ENCODE peak calls at places on chromosomes 12 and 14, in seven cellular contexts. C is epithelial cell of esophagus, Y is cardiac fibroblast, L is body of pancreas, U is fibroblast of mammary gland, B is IMR-90, X is retinal pigment epithelial cell. R is an unnamed sample.

GRCh38 chr12:47802312-47802711 is 17.4 kb downstream of the HDAC7 start:
- DNase-seq in Y (no peak), X (no peak), U (no peak), L (no peak), C (no peak), B (no peak), R (no peak)

GRCh38 chr12:101527682-101528081 is 52.5 kb downstream of the SPIC start:
- DNase-seq in U (no peak), B (no peak), C (no peak), Y (no peak), L (no peak), X (no peak), R (no peak)

GRCh38 chr14:68239988-68240387 is 420.4 kb downstream of the RAD51B start:
- DNase-seq in U (no peak), Y (no peak), X (no peak), C (no peak), B (no peak), L (peak), R (no peak)

GRCh38 chr12:129550353-129550752 is 353.5 kb downstream of the TMEM132D start:
- DNase-seq in L (peak), U (no peak), B (no peak), Y (no peak), C (no peak), X (no peak), R (no peak)

GRCh38 chr12:25894759-25895158 is 63.7 kb upstream of the RASSF8 start:
- DNase-seq in C (no peak), Y (no peak), B (no peak), X (no peak), L (no peak), U (no peak), R (no peak)

GRCh38 chr14:80212025-80212402 is 710 bp upstream of the DIO2 start:
- DNase-seq in Y (peak), U (peak), C (peak), X (peak), B (peak), L (no peak), R (peak)

GRCh38 chr12:131753757-131754156 is 42.9 kb downstream of the SFSWAP start:
- DNase-seq in X (no peak), Y (no peak), C (no peak), L (no peak), U (no peak), B (no peak), R (no peak)

GRCh38 chr12:82057770-82058169 is 298.6 kb upstream of the PPFIA2 start:
- DNase-seq in X (no peak), L (no peak), U (no peak), C (peak), Y (no peak), B (no peak), R (no peak)

GRCh38 chr12:132711169-132711843 is 664 bp downstream of the PGAM5 start:
- DNase-seq in Y (peak), L (no peak), C (peak), B (peak), U (no peak), X (no peak), R (no peak)

GRCh38 chr12:113407931-113408585 is 4.4 kb upstream of the SDS start:
- DNase-seq in B (peak), L (no peak), C (no peak), Y (peak), U (peak), X (no peak), R (peak)

GRCh38 chr12:91920276-91920675 is 225.4 kb downstream of the BTG1 start:
- DNase-seq in L (no peak), Y (peak), U (peak), B (peak), X (peak), C (peak), R (peak)

GRCh38 chr12:105278043-105278697 is 42.2 kb upstream of the APPL2 start:
- DNase-seq in U (peak), B (peak), L (peak), X (no peak), Y (peak), C (no peak), R (no peak)

GRCh38 chr12:21983102-21983501 is 41.9 kb upstream of the ABCC9 start:
- DNase-seq in U (no peak), L (no peak), B (peak), X (no peak), C (no peak), Y (no peak), R (no peak)

GRCh38 chr12:65949009-65949623 is 124.8 kb downstream of the HMGA2 start:
- DNase-seq in U (no peak), B (no peak), C (no peak), L (no peak), X (no peak), Y (no peak), R (no peak)

GRCh38 chr12:55686366-55687010 is 21.2 kb downstream of the ITGA7 start:
- DNase-seq in L (no peak), X (no peak), B (no peak), C (no peak), U (no peak), Y (no peak), R (no peak)

GRCh38 chr12:9900930-9901329 is 19.6 kb downstream of the KLRF2 start:
- DNase-seq in L (no peak), X (no peak), B (no peak), C (no peak), U (no peak), Y (no peak), R (no peak)

GRCh38 chr14:72049462-72049861 is 117.2 kb downstream of the RGS6 start:
- DNase-seq in U (no peak), L (no peak), X (no peak), Y (no peak), C (peak), B (no peak), R (no peak)

GRCh38 chr12:69415471-69416275 is 54.5 kb upstream of the FRS2 start:
- DNase-seq in B (peak), L (peak), Y (peak), C (peak), U (peak), X (peak), R (peak)

GRCh38 chr12:122995503-122996187 is 15.2 kb downstream of the ARL6IP4 start:
- DNase-seq in X (no peak), Y (no peak), L (peak), B (no peak), U (peak), C (no peak), R (no peak)

GRCh38 chr12:18239561-18239960 is 21.8 kb upstream of the PIK3C2G start:
- DNase-seq in Y (peak), X (no peak), C (peak), U (no peak), B (no peak), L (no peak), R (no peak)

GRCh38 chr12:126772171-126772864 is 1494.7 kb upstream of the TMEM132C start:
- DNase-seq in X (no peak), L (peak), B (peak), U (peak), Y (peak), C (peak), R (no peak)

GRCh38 chr12:46452061-46452615 is 79.6 kb upstream of the SLC38A2 start:
- DNase-seq in B (peak), Y (peak), U (peak), C (peak), X (no peak), L (no peak), R (no peak)

GRCh38 chr12:121568971-121569808 is 11.6 kb downstream of the KDM2B start:
- DNase-seq in U (peak), X (no peak), C (no peak), Y (peak), L (no peak), B (peak), R (no peak)

GRCh38 chr14:90198541-90198940 is 57.8 kb upstream of the PSMC1 start:
- DNase-seq in B (no peak), U (no peak), X (no peak), L (no peak), C (no peak), Y (no peak), R (no peak)

GRCh38 chr14:90191585-90191984 is 64.8 kb upstream of the PSMC1 start:
- DNase-seq in B (no peak), X (no peak), U (no peak), C (no peak), Y (no peak), L (no peak), R (no peak)

GRCh38 chr14:90191154-90191553 is 65.2 kb upstream of the PSMC1 start:
- DNase-seq in C (no peak), Y (no peak), L (no peak), B (no peak), U (no peak), X (no peak), R (no peak)

GRCh38 chr14:90194706-90195105 is 61.6 kb upstream of the PSMC1 start:
- DNase-seq in X (no peak), B (no peak), L (no peak), U (no peak), Y (no peak), C (peak), R (no peak)

DNA sequence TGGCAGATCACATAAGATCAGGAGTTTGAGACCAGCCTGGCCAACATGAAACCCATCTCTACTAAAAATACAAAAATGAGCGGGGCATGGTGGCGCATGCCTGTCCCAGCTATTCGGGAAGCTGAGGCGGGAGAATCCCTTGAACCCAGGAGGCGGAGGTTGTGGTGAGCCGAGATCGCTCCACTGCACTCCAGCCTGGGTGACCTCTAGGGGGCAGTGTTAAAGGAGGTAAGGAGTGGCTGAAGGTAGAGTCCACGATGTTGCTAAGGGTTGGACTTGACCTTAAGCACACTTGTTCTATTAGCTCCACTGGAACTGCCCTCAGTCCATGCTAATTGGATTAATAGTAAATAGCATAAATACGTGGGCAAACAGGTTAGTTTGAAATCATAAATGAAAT is 62.4 kb upstream of the PSMC1 start:
- DNase-seq in U (no peak), C (no peak), L (no peak), B (no peak), Y (no peak), X (no peak), R (no peak)
- TF ChIP-seq CTCF in U (peak), C (no peak), L (no peak), B (peak), Y (peak), X (peak), R (no peak)

DNA sequence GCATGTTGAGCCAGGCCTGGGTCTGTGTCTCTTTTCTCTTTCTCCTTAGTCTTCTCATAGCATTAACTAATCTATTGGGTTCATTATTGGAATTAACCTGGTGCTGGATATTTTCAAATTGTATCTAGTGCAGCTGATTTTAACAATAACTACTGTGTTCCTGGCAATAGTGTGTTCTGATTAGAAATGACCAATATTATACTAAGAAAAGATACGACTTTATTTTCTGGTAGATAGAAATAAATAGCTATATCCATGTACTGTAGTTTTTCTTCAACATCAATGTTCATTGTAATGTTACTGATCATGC is 3.0 kb downstream of the FOS start:
- DNase-seq in L (no peak), Y (no peak), U (no peak), X (no peak), C (no peak), B (no peak), R (no peak)
- H3K4me3 ChIP-seq in L (no peak), Y (no peak), U (no peak), X (peak), C (no peak), B (no peak), R (no peak)

DNA sequence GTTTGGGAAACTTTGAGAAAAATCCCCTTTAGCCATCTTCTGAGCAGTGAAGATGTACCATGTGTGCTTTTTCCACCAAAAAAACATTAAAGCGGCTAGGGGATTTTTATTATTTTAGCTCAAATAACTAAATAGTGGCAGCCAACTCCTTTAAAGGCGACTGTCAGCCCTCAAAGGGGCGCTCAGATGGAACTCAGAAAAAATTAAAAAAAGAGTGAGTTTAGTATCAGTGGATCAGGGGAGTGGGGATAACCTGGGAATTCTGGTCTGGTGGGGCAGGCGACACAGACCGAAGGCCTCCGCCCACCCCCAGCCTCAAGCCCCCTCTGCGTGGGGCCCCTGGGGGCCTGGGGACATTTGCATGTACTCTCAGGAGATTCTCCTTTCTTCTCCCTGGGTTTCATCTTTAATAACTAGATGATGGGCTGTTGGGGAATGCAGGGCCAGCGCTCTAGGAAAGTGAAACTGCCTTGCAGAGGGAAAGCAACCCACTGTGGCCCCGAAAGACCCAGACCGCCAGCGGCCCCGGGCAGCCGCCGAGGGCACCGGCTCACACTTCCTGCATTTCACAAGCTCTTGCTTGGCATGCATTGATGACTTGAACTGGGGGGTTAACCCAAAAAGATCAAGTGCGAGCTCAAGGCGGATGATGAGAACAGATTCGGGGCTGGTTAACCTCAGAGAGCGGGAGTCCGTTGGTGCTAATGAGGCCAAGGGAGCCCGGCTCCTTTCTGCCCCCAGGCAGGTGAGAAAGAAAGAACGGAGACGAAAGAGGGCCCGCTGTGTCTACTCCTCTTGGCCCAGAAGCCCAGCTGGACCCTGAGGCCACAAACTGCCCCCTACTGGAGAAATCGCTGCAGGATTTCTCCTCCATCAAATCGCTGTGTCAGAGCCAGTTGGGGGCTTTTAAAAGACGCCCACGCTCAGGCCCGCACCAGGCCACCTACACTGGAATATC is 7.3 kb upstream of the BATF start:
- DNase-seq in C (peak), Y (peak), L (peak), U (peak), B (peak), X (no peak), R (no peak)
- TF ChIP-seq CTCF in C (no peak), Y (peak), L (no peak), U (peak), B (no peak), X (no peak), R (no peak)

GRCh38 chr14:22432348-22432976 is 156.6 kb downstream of the DAD1 start:
- DNase-seq in L (peak), Y (peak), B (peak), C (peak), U (peak), X (peak), R (peak)

GRCh38 chr14:22433059-22433458 is 156.0 kb downstream of the DAD1 start:
- DNase-seq in X (no peak), Y (no peak), U (no peak), B (no peak), L (no peak), C (no peak), R (no peak)

GRCh38 chr14:22429546-22429945 is 159.5 kb downstream of the DAD1 start:
- DNase-seq in Y (no peak), U (no peak), X (no peak), B (no peak), C (no peak), L (no peak), R (no peak)

GRCh38 chr14:22434901-22435565 is 154.0 kb downstream of the DAD1 start:
- DNase-seq in B (no peak), Y (no peak), L (no peak), X (no peak), C (no peak), U (no peak), R (no peak)

GRCh38 chr14:22434030-22434429 is 155.0 kb downstream of the DAD1 start:
- DNase-seq in L (no peak), X (no peak), C (no peak), B (no peak), U (no peak), Y (no peak), R (no peak)
- H3K4me3 ChIP-seq in L (no peak), X (no peak), C (no peak), B (no peak), U (no peak), Y (no peak), R (no peak)

GRCh38 chr14:26917086-26917485 is 319.3 kb upstream of the NOVA1 start:
- DNase-seq in B (peak), L (peak), C (peak), U (peak), Y (peak), X (no peak), R (no peak)
- TF ChIP-seq CTCF in B (peak), L (peak), C (peak), U (peak), Y (peak), X (peak), R (peak)